ENCODE peak calls at places on chromosomes 6 and 20, in four cellular contexts. One of them, this sample, is unnamed.

GRCh38 chr6:31737315-31738047 is 1.2 kb upstream of the CLIC1 start:
- DNase-seq in GM12878: no peak
- DNase-seq in K562: no peak
- DNase-seq in IMR-90: no peak
- DNase-seq in this sample: peak; percentile 43

GRCh38 chr20:41178904-41179432 is 41.6 kb downstream of the PLCG1 start:
- DNase-seq in GM12878: no peak
- DNase-seq in K562: no peak
- DNase-seq in IMR-90: no peak
- DNase-seq in this sample: no peak

GRCh38 chr20:34385464-34385863 is 22.4 kb downstream of the ITCH start:
- DNase-seq in GM12878: no peak
- DNase-seq in K562: no peak
- DNase-seq in IMR-90: no peak
- DNase-seq in this sample: no peak

GRCh38 chr20:37475258-37475657 is 45.8 kb upstream of the NNAT start:
- DNase-seq in GM12878: no peak
- DNase-seq in K562: no peak
- DNase-seq in IMR-90: no peak
- DNase-seq in this sample: no peak

GRCh38 chr6:78749326-78749725 is 118.0 kb upstream of the IRAK1BP1 start:
- DNase-seq in GM12878: no peak
- DNase-seq in K562: no peak
- DNase-seq in IMR-90: peak; percentile 1
- DNase-seq in this sample: no peak

GRCh38 chr6:84546427-84546914 is 217.9 kb downstream of the TBX18 start:
- DNase-seq in GM12878: peak; percentile 52
- DNase-seq in K562: no peak
- DNase-seq in IMR-90: no peak
- DNase-seq in this sample: no peak

GRCh38 chr20:54726687-54727086 is 251.3 kb downstream of the DOK5 start:
- DNase-seq in GM12878: no peak
- DNase-seq in K562: no peak
- DNase-seq in IMR-90: no peak
- DNase-seq in this sample: no peak

GRCh38 chr6:21005816-21006553 is 471.7 kb downstream of the CDKAL1 start:
- DNase-seq in GM12878: peak; percentile 40
- DNase-seq in K562: no peak
- DNase-seq in IMR-90: peak; percentile 94
- DNase-seq in this sample: peak; percentile 30

GRCh38 chr6:35501784-35502183 is 4.9 kb upstream of the TEAD3 start:
- DNase-seq in GM12878: no peak
- DNase-seq in K562: no peak
- DNase-seq in IMR-90: no peak
- DNase-seq in this sample: no peak

GRCh38 chr20:5220334-5221077 is 93.7 kb downstream of the CDS2 start:
- DNase-seq in GM12878: no peak
- DNase-seq in K562: no peak
- DNase-seq in IMR-90: no peak
- DNase-seq in this sample: no peak

GRCh38 chr6:137039010-137039409 is 5.8 kb downstream of the IL20RA start:
- DNase-seq in GM12878: no peak
- DNase-seq in K562: no peak
- DNase-seq in IMR-90: no peak
- DNase-seq in this sample: no peak

GRCh38 chr20:45157977-45158376 is 16.7 kb upstream of the PI3 start:
- DNase-seq in GM12878: no peak
- DNase-seq in K562: no peak
- DNase-seq in IMR-90: peak; percentile 43
- DNase-seq in this sample: peak; percentile 16

GRCh38 chr6:62129127-62129526 is 156.9 kb downstream of the KHDRBS2 start:
- DNase-seq in GM12878: no peak
- DNase-seq in K562: no peak
- DNase-seq in IMR-90: no peak
- DNase-seq in this sample: no peak

GRCh38 chr20:1130849-1131248 is 12.4 kb downstream of the PSMF1 start:
- DNase-seq in GM12878: no peak
- DNase-seq in K562: no peak
- DNase-seq in IMR-90: no peak
- DNase-seq in this sample: no peak

GRCh38 chr6:44529506-44529905 is 142.0 kb downstream of the CDC5L start:
- DNase-seq in GM12878: no peak
- DNase-seq in K562: no peak
- DNase-seq in IMR-90: no peak
- DNase-seq in this sample: no peak

GRCh38 chr20:8414611-8415274 is 282.7 kb downstream of the PLCB1 start:
- DNase-seq in GM12878: peak; percentile 61
- DNase-seq in K562: no peak
- DNase-seq in IMR-90: peak; percentile 78
- DNase-seq in this sample: no peak

GRCh38 chr6:14212020-14212419 is 94.4 kb downstream of the CD83 start:
- DNase-seq in GM12878: no peak
- DNase-seq in K562: no peak
- DNase-seq in IMR-90: no peak
- DNase-seq in this sample: no peak

GRCh38 chr6:153231048-153231635 is 100.1 kb upstream of the RGS17 start:
- DNase-seq in GM12878: no peak
- DNase-seq in K562: peak; percentile 14
- DNase-seq in IMR-90: peak; percentile 12
- DNase-seq in this sample: peak; percentile 8

GRCh38 chr6:41707565-41708200 is 27.7 kb downstream of the TFEB start:
- DNase-seq in GM12878: no peak
- DNase-seq in K562: no peak
- DNase-seq in IMR-90: no peak
- DNase-seq in this sample: no peak

GRCh38 chr20:26276811-26277210 is 580.2 kb upstream of the ZNF337 start:
- DNase-seq in GM12878: no peak
- DNase-seq in K562: no peak
- DNase-seq in IMR-90: no peak
- DNase-seq in this sample: no peak

GRCh38 chr20:59938221-59938620 is 1.9 kb downstream of the PPP1R3D start:
- DNase-seq in GM12878: no peak
- DNase-seq in K562: no peak
- DNase-seq in IMR-90: peak; percentile 68
- DNase-seq in this sample: no peak

GRCh38 chr20:61656198-61656597 is 404.1 kb downstream of the CDH4 start:
- DNase-seq in GM12878: no peak
- DNase-seq in K562: no peak
- DNase-seq in IMR-90: no peak
- DNase-seq in this sample: no peak

GRCh38 chr20:47929368-47930115 is 144.3 kb upstream of the SULF2 start:
- DNase-seq in GM12878: no peak
- DNase-seq in K562: no peak
- DNase-seq in IMR-90: peak; percentile 26
- DNase-seq in this sample: no peak

GRCh38 chr6:38364775-38365174 is 275.0 kb downstream of the BTBD9 start:
- DNase-seq in GM12878: no peak
- DNase-seq in K562: no peak
- DNase-seq in IMR-90: peak; percentile 28
- DNase-seq in this sample: no peak

GRCh38 chr20:25867776-25868649 is 171.4 kb upstream of the ZNF337 start:
- DNase-seq in GM12878: no peak
- DNase-seq in K562: peak; percentile 18
- DNase-seq in IMR-90: peak; percentile 16
- DNase-seq in this sample: peak; percentile 55

GRCh38 chr20:49987015-49987867 is 4.5 kb downstream of the SNAI1 start:
- DNase-seq in GM12878: no peak
- DNase-seq in K562: peak; percentile 66
- DNase-seq in IMR-90: peak; percentile 50
- DNase-seq in this sample: no peak

DNA sequence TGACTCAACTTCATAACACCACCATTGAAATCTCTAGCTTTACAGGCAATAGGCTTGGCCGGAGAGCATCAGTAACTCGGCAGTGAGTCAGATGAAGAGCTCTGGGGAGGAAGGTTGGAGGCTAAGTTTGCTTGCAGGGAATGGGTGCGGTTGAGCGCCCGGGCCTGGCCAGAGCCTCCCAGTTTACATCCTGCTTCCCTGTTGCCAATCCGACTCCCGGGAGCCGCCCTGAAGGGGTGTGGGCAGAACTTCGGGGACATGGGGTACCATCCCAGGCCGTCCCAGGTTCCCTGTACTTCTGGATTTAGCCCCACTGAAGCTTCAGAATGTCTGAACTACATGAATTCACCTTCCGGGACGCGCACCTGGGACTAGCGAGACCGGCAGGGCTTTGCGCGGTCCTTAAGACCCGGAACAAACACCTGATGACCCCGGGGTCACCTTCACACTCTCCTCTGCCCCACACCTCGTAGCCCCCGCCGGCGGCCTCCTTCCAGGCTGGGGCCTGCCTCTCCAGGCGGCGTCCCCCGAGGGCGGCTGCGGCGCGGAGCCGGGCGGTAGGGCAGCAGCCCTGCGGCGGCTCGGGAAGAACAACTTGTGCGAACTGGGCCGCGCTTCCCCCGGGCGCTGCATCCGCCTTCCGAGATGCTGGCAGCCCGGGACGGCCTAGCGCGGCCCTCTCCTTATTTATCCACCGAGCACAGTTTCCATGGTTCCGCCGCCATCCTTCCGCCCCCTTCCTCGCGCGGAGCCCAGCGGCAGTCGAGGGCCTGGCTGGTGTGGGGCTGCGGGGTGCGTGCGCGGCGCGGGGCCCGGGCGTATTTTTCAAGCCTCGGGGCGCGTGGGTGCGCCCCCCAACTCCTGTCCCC is 56.6 kb upstream of the RREB1 start:
- DNase-seq in GM12878: no peak
- DNase-seq in K562: no peak
- DNase-seq in IMR-90: peak; percentile 82
- DNase-seq in this sample: no peak
- TF ChIP-seq ELK1 in GM12878: no peak
- TF ChIP-seq ELK1 in K562: no peak
- TF ChIP-seq ELK1 in IMR-90: no peak
- TF ChIP-seq ELK1 in this sample: no peak

GRCh38 chr6:157460182-157460999 is 79.4 kb downstream of the ZDHHC14 start:
- DNase-seq in GM12878: no peak
- DNase-seq in K562: no peak
- DNase-seq in IMR-90: peak; percentile 45
- DNase-seq in this sample: no peak
- TF ChIP-seq ELK1 in GM12878: no peak
- TF ChIP-seq ELK1 in K562: no peak
- TF ChIP-seq ELK1 in IMR-90: no peak
- TF ChIP-seq ELK1 in this sample: no peak

DNA sequence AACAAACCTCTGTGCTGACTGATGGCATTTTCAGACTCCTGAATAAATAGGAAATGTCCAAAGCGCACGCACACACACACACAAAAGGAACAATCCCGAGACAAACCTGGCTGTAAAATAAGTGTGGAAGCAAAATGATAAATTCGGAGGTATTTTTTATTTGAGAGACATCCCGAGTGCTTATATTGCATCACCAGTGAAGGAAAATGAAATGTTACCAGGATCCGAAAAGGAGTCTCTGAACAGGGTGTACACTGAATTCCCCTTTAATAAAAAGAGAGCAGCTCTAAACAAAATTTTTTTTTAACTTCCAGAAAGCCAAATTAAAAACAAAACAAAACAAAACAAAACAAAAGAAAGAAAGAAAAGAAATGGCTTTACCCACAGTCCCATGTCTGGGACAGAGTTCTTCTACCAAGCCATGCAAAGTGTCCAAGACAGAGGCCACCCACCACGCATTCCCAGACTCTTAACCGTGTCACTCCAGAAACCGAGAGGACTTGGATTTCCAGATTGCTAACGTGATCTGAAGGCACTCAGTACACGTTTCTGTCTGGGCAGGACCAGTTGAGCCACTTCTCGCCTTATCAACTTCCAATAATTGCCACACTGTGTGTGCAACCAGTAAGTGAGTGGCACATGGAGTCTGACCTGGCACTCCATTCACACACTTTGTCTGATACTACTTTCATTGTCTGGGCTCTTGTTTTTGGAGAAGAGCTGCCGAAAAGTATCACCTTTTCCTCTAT is 820 bp downstream of the ME1 start:
- DNase-seq in GM12878: no peak
- DNase-seq in K562: no peak
- DNase-seq in IMR-90: peak; percentile 40
- DNase-seq in this sample: no peak
- TF ChIP-seq ELK1 in GM12878: no peak
- TF ChIP-seq ELK1 in K562: no peak
- TF ChIP-seq ELK1 in IMR-90: no peak
- TF ChIP-seq ELK1 in this sample: no peak

GRCh38 chr6:49325901-49326300 is 137.2 kb downstream of the MMUT start:
- DNase-seq in GM12878: no peak
- DNase-seq in K562: no peak
- DNase-seq in IMR-90: no peak
- DNase-seq in this sample: no peak
- TF ChIP-seq ELK1 in GM12878: no peak
- TF ChIP-seq ELK1 in K562: no peak
- TF ChIP-seq ELK1 in IMR-90: no peak
- TF ChIP-seq ELK1 in this sample: no peak

GRCh38 chr6:34240329-34241248 is 3.9 kb downstream of the HMGA1 start:
- DNase-seq in GM12878: no peak
- DNase-seq in K562: no peak
- DNase-seq in IMR-90: no peak
- DNase-seq in this sample: no peak
- TF ChIP-seq ELK1 in GM12878: no peak
- TF ChIP-seq ELK1 in K562: no peak
- TF ChIP-seq ELK1 in IMR-90: no peak
- TF ChIP-seq ELK1 in this sample: no peak

GRCh38 chr6:33165581-33166258 is 26.5 kb downstream of the COL11A2 start:
- DNase-seq in GM12878: no peak
- DNase-seq in K562: no peak
- DNase-seq in IMR-90: no peak
- DNase-seq in this sample: no peak
- TF ChIP-seq ELK1 in GM12878: no peak
- TF ChIP-seq ELK1 in K562: no peak
- TF ChIP-seq ELK1 in IMR-90: no peak
- TF ChIP-seq ELK1 in this sample: no peak

GRCh38 chr6:162798546-162798945 is 70.8 kb downstream of the PACRG start:
- DNase-seq in GM12878: no peak
- DNase-seq in K562: no peak
- DNase-seq in IMR-90: no peak
- DNase-seq in this sample: no peak
- TF ChIP-seq ELK1 in GM12878: no peak
- TF ChIP-seq ELK1 in K562: no peak
- TF ChIP-seq ELK1 in IMR-90: no peak
- TF ChIP-seq ELK1 in this sample: no peak

GRCh38 chr20:46461808-46462207 is 51.6 kb downstream of the ZNF334 start:
- DNase-seq in GM12878: no peak
- DNase-seq in K562: no peak
- DNase-seq in IMR-90: no peak
- DNase-seq in this sample: no peak

GRCh38 chr20:46463852-46464251 is 49.5 kb downstream of the ZNF334 start:
- DNase-seq in GM12878: no peak
- DNase-seq in K562: no peak
- DNase-seq in IMR-90: no peak
- DNase-seq in this sample: no peak

GRCh38 chr20:46456255-46457028 is 50.0 kb upstream of the ELMO2 start:
- DNase-seq in GM12878: no peak
- DNase-seq in K562: no peak
- DNase-seq in IMR-90: no peak
- DNase-seq in this sample: no peak

GRCh38 chr20:46455729-46456128 is 49.3 kb upstream of the ELMO2 start:
- DNase-seq in GM12878: no peak
- DNase-seq in K562: no peak
- DNase-seq in IMR-90: no peak
- DNase-seq in this sample: no peak

GRCh38 chr20:46458891-46459750 is 52.7 kb upstream of the ELMO2 start:
- DNase-seq in GM12878: peak; percentile 8
- DNase-seq in K562: no peak
- DNase-seq in IMR-90: no peak
- DNase-seq in this sample: no peak
- TF ChIP-seq ELK1 in GM12878: no peak
- TF ChIP-seq ELK1 in K562: no peak
- TF ChIP-seq ELK1 in IMR-90: no peak
- TF ChIP-seq ELK1 in this sample: no peak

This sample was measured in A549.